ENCODE peak calls at places on chromosomes 13 and 19, in nine cellular contexts. One of them, this sample, is unnamed.

GRCh38 chr13:92694047-92694446 is 532.6 kb upstream of the GPC6 start:
- DNase-seq in fibroblast of lung: no peak
- DNase-seq in nephron progenitor cell: no peak
- DNase-seq in NCI-H510A treated with DMSO at 0.1 percent for 48 hours: no peak
- DNase-seq in left colon: no peak
- DNase-seq in sciatic nerve: no peak
- DNase-seq in Caco-2: no peak
- DNase-seq in cardiac muscle cell: no peak
- DNase-seq in C1 segment of cervical spinal cord: no peak
- DNase-seq in this sample: no peak

GRCh38 chr19:48950830-48951519 is 3.7 kb upstream of the BAX start:
- DNase-seq in fibroblast of lung: no peak
- DNase-seq in nephron progenitor cell: no peak
- DNase-seq in NCI-H510A treated with DMSO at 0.1 percent for 48 hours: peak
- DNase-seq in left colon: no peak
- DNase-seq in sciatic nerve: no peak
- DNase-seq in Caco-2: no peak
- DNase-seq in cardiac muscle cell: no peak
- DNase-seq in C1 segment of cervical spinal cord: no peak
- DNase-seq in this sample: no peak

GRCh38 chr19:45040059-45040767 is 1.4 kb downstream of the CLASRP start:
- DNase-seq in fibroblast of lung: no peak
- DNase-seq in nephron progenitor cell: no peak
- DNase-seq in NCI-H510A treated with DMSO at 0.1 percent for 48 hours: no peak
- DNase-seq in left colon: no peak
- DNase-seq in sciatic nerve: no peak
- DNase-seq in Caco-2: no peak
- DNase-seq in cardiac muscle cell: no peak
- DNase-seq in C1 segment of cervical spinal cord: no peak
- DNase-seq in this sample: no peak

GRCh38 chr13:30862707-30863106 is 43.4 kb upstream of the MEDAG start:
- DNase-seq in fibroblast of lung: peak
- DNase-seq in nephron progenitor cell: peak
- DNase-seq in NCI-H510A treated with DMSO at 0.1 percent for 48 hours: no peak
- DNase-seq in left colon: peak
- DNase-seq in sciatic nerve: peak
- DNase-seq in Caco-2: no peak
- DNase-seq in cardiac muscle cell: no peak
- DNase-seq in C1 segment of cervical spinal cord: no peak
- DNase-seq in this sample: no peak

GRCh38 chr13:24459234-24459633 is 53.3 kb downstream of the PARP4 start:
- DNase-seq in fibroblast of lung: peak
- DNase-seq in nephron progenitor cell: no peak
- DNase-seq in NCI-H510A treated with DMSO at 0.1 percent for 48 hours: no peak
- DNase-seq in left colon: no peak
- DNase-seq in sciatic nerve: no peak
- DNase-seq in Caco-2: no peak
- DNase-seq in cardiac muscle cell: no peak
- DNase-seq in C1 segment of cervical spinal cord: no peak
- DNase-seq in this sample: no peak

GRCh38 chr13:35285677-35286076 is 190.8 kb downstream of the MAB21L1 start:
- DNase-seq in fibroblast of lung: no peak
- DNase-seq in nephron progenitor cell: no peak
- DNase-seq in NCI-H510A treated with DMSO at 0.1 percent for 48 hours: no peak
- DNase-seq in left colon: no peak
- DNase-seq in sciatic nerve: no peak
- DNase-seq in Caco-2: no peak
- DNase-seq in cardiac muscle cell: peak
- DNase-seq in C1 segment of cervical spinal cord: no peak
- DNase-seq in this sample: no peak

GRCh38 chr13:77990973-77991372 is 72.3 kb upstream of the EDNRB start:
- DNase-seq in fibroblast of lung: no peak
- DNase-seq in nephron progenitor cell: no peak
- DNase-seq in NCI-H510A treated with DMSO at 0.1 percent for 48 hours: no peak
- DNase-seq in left colon: no peak
- DNase-seq in sciatic nerve: no peak
- DNase-seq in Caco-2: no peak
- DNase-seq in cardiac muscle cell: peak
- DNase-seq in C1 segment of cervical spinal cord: no peak
- DNase-seq in this sample: no peak

GRCh38 chr13:76222511-76222910 is 586.4 kb downstream of the LMO7 start:
- DNase-seq in fibroblast of lung: peak
- DNase-seq in nephron progenitor cell: no peak
- DNase-seq in NCI-H510A treated with DMSO at 0.1 percent for 48 hours: no peak
- DNase-seq in left colon: no peak
- DNase-seq in sciatic nerve: no peak
- DNase-seq in Caco-2: no peak
- DNase-seq in cardiac muscle cell: no peak
- DNase-seq in C1 segment of cervical spinal cord: no peak
- DNase-seq in this sample: no peak

GRCh38 chr19:35040826-35041547 is 534 bp upstream of the HPN start:
- DNase-seq in fibroblast of lung: no peak
- DNase-seq in nephron progenitor cell: peak
- DNase-seq in NCI-H510A treated with DMSO at 0.1 percent for 48 hours: no peak
- DNase-seq in left colon: peak
- DNase-seq in sciatic nerve: peak
- DNase-seq in Caco-2: peak
- DNase-seq in cardiac muscle cell: peak
- DNase-seq in C1 segment of cervical spinal cord: peak
- DNase-seq in this sample: peak

GRCh38 chr13:29917573-29918091 is 67.2 kb upstream of the UBL3 start:
- DNase-seq in fibroblast of lung: no peak
- DNase-seq in nephron progenitor cell: no peak
- DNase-seq in NCI-H510A treated with DMSO at 0.1 percent for 48 hours: no peak
- DNase-seq in left colon: no peak
- DNase-seq in sciatic nerve: no peak
- DNase-seq in Caco-2: no peak
- DNase-seq in cardiac muscle cell: no peak
- DNase-seq in C1 segment of cervical spinal cord: no peak
- DNase-seq in this sample: no peak

GRCh38 chr13:99377641-99378040 is 70.4 kb upstream of the GPR183 start:
- DNase-seq in fibroblast of lung: no peak
- DNase-seq in nephron progenitor cell: no peak
- DNase-seq in NCI-H510A treated with DMSO at 0.1 percent for 48 hours: no peak
- DNase-seq in left colon: no peak
- DNase-seq in sciatic nerve: no peak
- DNase-seq in Caco-2: no peak
- DNase-seq in cardiac muscle cell: no peak
- DNase-seq in C1 segment of cervical spinal cord: no peak
- DNase-seq in this sample: no peak

GRCh38 chr19:56969726-56970125 is 129.2 kb upstream of the PEG3 start:
- DNase-seq in fibroblast of lung: no peak
- DNase-seq in nephron progenitor cell: no peak
- DNase-seq in NCI-H510A treated with DMSO at 0.1 percent for 48 hours: no peak
- DNase-seq in left colon: no peak
- DNase-seq in sciatic nerve: no peak
- DNase-seq in Caco-2: no peak
- DNase-seq in cardiac muscle cell: no peak
- DNase-seq in C1 segment of cervical spinal cord: no peak
- DNase-seq in this sample: no peak

GRCh38 chr13:34747507-34747906 is 194.6 kb upstream of the NBEA start:
- DNase-seq in fibroblast of lung: no peak
- DNase-seq in nephron progenitor cell: no peak
- DNase-seq in NCI-H510A treated with DMSO at 0.1 percent for 48 hours: no peak
- DNase-seq in left colon: no peak
- DNase-seq in sciatic nerve: no peak
- DNase-seq in Caco-2: no peak
- DNase-seq in cardiac muscle cell: no peak
- DNase-seq in C1 segment of cervical spinal cord: no peak
- DNase-seq in this sample: no peak

GRCh38 chr13:20882206-20882605 is 20.3 kb downstream of the XPO4 start:
- DNase-seq in fibroblast of lung: peak
- DNase-seq in nephron progenitor cell: no peak
- DNase-seq in NCI-H510A treated with DMSO at 0.1 percent for 48 hours: no peak
- DNase-seq in left colon: no peak
- DNase-seq in sciatic nerve: no peak
- DNase-seq in Caco-2: no peak
- DNase-seq in cardiac muscle cell: no peak
- DNase-seq in C1 segment of cervical spinal cord: no peak
- DNase-seq in this sample: no peak

GRCh38 chr13:20191902-20192469 is 752 bp downstream of the GJB2 start:
- DNase-seq in fibroblast of lung: peak
- DNase-seq in nephron progenitor cell: peak
- DNase-seq in NCI-H510A treated with DMSO at 0.1 percent for 48 hours: no peak
- DNase-seq in left colon: peak
- DNase-seq in sciatic nerve: no peak
- DNase-seq in Caco-2: no peak
- DNase-seq in cardiac muscle cell: no peak
- DNase-seq in C1 segment of cervical spinal cord: no peak
- DNase-seq in this sample: peak

GRCh38 chr13:113656831-113657671 is 947 bp downstream of the ATP4B start:
- DNase-seq in fibroblast of lung: no peak
- DNase-seq in nephron progenitor cell: no peak
- DNase-seq in NCI-H510A treated with DMSO at 0.1 percent for 48 hours: no peak
- DNase-seq in left colon: peak
- DNase-seq in sciatic nerve: peak
- DNase-seq in Caco-2: peak
- DNase-seq in cardiac muscle cell: no peak
- DNase-seq in C1 segment of cervical spinal cord: no peak
- DNase-seq in this sample: no peak

GRCh38 chr19:32543107-32543900 is 37.7 kb upstream of the PDCD5 start:
- DNase-seq in fibroblast of lung: peak
- DNase-seq in nephron progenitor cell: no peak
- DNase-seq in NCI-H510A treated with DMSO at 0.1 percent for 48 hours: no peak
- DNase-seq in left colon: no peak
- DNase-seq in sciatic nerve: no peak
- DNase-seq in Caco-2: no peak
- DNase-seq in cardiac muscle cell: no peak
- DNase-seq in C1 segment of cervical spinal cord: no peak
- DNase-seq in this sample: peak

GRCh38 chr13:75452564-75452963 is 29.4 kb downstream of the TBC1D4 start:
- DNase-seq in fibroblast of lung: peak
- DNase-seq in nephron progenitor cell: no peak
- DNase-seq in NCI-H510A treated with DMSO at 0.1 percent for 48 hours: no peak
- DNase-seq in left colon: no peak
- DNase-seq in sciatic nerve: no peak
- DNase-seq in Caco-2: no peak
- DNase-seq in cardiac muscle cell: no peak
- DNase-seq in C1 segment of cervical spinal cord: no peak
- DNase-seq in this sample: no peak

GRCh38 chr19:47628058-47628771 is 19.3 kb downstream of the BICRA start:
- DNase-seq in fibroblast of lung: no peak
- DNase-seq in nephron progenitor cell: no peak
- DNase-seq in NCI-H510A treated with DMSO at 0.1 percent for 48 hours: no peak
- DNase-seq in left colon: no peak
- DNase-seq in sciatic nerve: no peak
- DNase-seq in Caco-2: no peak
- DNase-seq in cardiac muscle cell: no peak
- DNase-seq in C1 segment of cervical spinal cord: no peak
- DNase-seq in this sample: no peak

GRCh38 chr13:111484959-111485358 is 164.5 kb downstream of the TEX29 start:
- DNase-seq in fibroblast of lung: no peak
- DNase-seq in nephron progenitor cell: no peak
- DNase-seq in NCI-H510A treated with DMSO at 0.1 percent for 48 hours: no peak
- DNase-seq in left colon: no peak
- DNase-seq in sciatic nerve: peak
- DNase-seq in Caco-2: no peak
- DNase-seq in cardiac muscle cell: no peak
- DNase-seq in C1 segment of cervical spinal cord: no peak
- DNase-seq in this sample: no peak

GRCh38 chr19:12521996-12522395 is 29.3 kb downstream of the ZNF564 start:
- DNase-seq in fibroblast of lung: no peak
- DNase-seq in nephron progenitor cell: no peak
- DNase-seq in NCI-H510A treated with DMSO at 0.1 percent for 48 hours: no peak
- DNase-seq in left colon: no peak
- DNase-seq in sciatic nerve: no peak
- DNase-seq in Caco-2: no peak
- DNase-seq in cardiac muscle cell: no peak
- DNase-seq in C1 segment of cervical spinal cord: no peak
- DNase-seq in this sample: no peak

GRCh38 chr19:47637550-47637949 is 28.6 kb downstream of the BICRA start:
- DNase-seq in fibroblast of lung: peak
- DNase-seq in nephron progenitor cell: no peak
- DNase-seq in NCI-H510A treated with DMSO at 0.1 percent for 48 hours: no peak
- DNase-seq in left colon: no peak
- DNase-seq in sciatic nerve: no peak
- DNase-seq in Caco-2: no peak
- DNase-seq in cardiac muscle cell: no peak
- DNase-seq in C1 segment of cervical spinal cord: no peak
- DNase-seq in this sample: no peak

GRCh38 chr13:41577437-41577836 is 120.1 kb downstream of the RGCC start:
- DNase-seq in fibroblast of lung: no peak
- DNase-seq in nephron progenitor cell: no peak
- DNase-seq in NCI-H510A treated with DMSO at 0.1 percent for 48 hours: no peak
- DNase-seq in left colon: no peak
- DNase-seq in sciatic nerve: peak
- DNase-seq in Caco-2: no peak
- DNase-seq in cardiac muscle cell: no peak
- DNase-seq in C1 segment of cervical spinal cord: no peak
- DNase-seq in this sample: no peak

This sample was measured in PC-9.